ENCODE peak calls at places on chromosomes 16 and 17, in nine cellular contexts. M is stomach, A is transverse colon, K is prostate gland, W is esophagus muscularis mucosa, O is HCT116, B is breast epithelium, J is sigmoid colon, S is GM23338. X is an unnamed sample. For H3K4me1, the result is how much of the 10 kb centered on the place peaks cover.

GRCh38 chr16:74492976-74493375 is 71.7 kb upstream of the CLEC18B start:
- DNase-seq in S (no peak), J (no peak), M (no peak), W (no peak), A (no peak), K (no peak), O (no peak), B (no peak), X (no peak)

GRCh38 chr17:676965-677364 is 37.7 kb downstream of the VPS53 start:
- DNase-seq in O (no peak), S (no peak), M (no peak), K (no peak), A (no peak), W (no peak), B (no peak), J (no peak), X (no peak)

GRCh38 chr16:11303405-11304138 is 22.4 kb upstream of the PRM1 start:
- DNase-seq in B (peak), S (no peak), O (no peak), J (no peak), K (peak), W (no peak), M (peak), A (no peak), X (peak)

GRCh38 chr16:24568392-24568791 is 29.0 kb downstream of the RBBP6 start:
- DNase-seq in B (no peak), O (no peak), W (no peak), J (no peak), M (no peak), K (no peak), S (no peak), A (no peak), X (no peak)

GRCh38 chr17:18141210-18141803 is 32.8 kb downstream of the MYO15A start:
- DNase-seq in J (no peak), O (no peak), B (no peak), S (peak), K (peak), W (no peak), A (no peak), M (no peak), X (no peak)

GRCh38 chr17:48907713-48908046 is 527 bp upstream of the UBE2Z start:
- DNase-seq in B (no peak), K (no peak), M (no peak), S (peak), O (no peak), J (no peak), W (no peak), A (no peak), X (no peak)

GRCh38 chr16:67227567-67227921 is 614 bp downstream of the TMEM208 start:
- DNase-seq in K (no peak), A (no peak), S (no peak), M (no peak), J (no peak), W (no peak), B (no peak), O (no peak), X (no peak)

GRCh38 chr16:53537591-53537990 is 34.6 kb upstream of the AKTIP start:
- DNase-seq in K (no peak), A (no peak), J (no peak), B (no peak), S (no peak), O (no peak), W (no peak), M (no peak), X (no peak)

GRCh38 chr16:73483076-73483791 is 435.3 kb upstream of the ZFHX3 start:
- DNase-seq in S (peak), O (no peak), K (no peak), M (no peak), J (no peak), W (no peak), B (no peak), A (no peak), X (no peak)

GRCh38 chr17:31550389-31551056 is 159.0 kb downstream of the RAB11FIP4 start:
- DNase-seq in M (no peak), O (no peak), A (no peak), B (no peak), K (no peak), W (no peak), S (no peak), J (no peak), X (no peak)

GRCh38 chr17:17528696-17529652 is 32.8 kb upstream of the RASD1 start:
- DNase-seq in M (peak), A (no peak), W (no peak), K (no peak), O (no peak), B (no peak), S (no peak), J (no peak), X (peak)

GRCh38 chr17:31559647-31560501 is 168.4 kb downstream of the RAB11FIP4 start:
- DNase-seq in W (no peak), M (no peak), B (no peak), A (no peak), K (no peak), J (no peak), O (no peak), S (peak), X (no peak)

GRCh38 chr17:70130274-70130673 is 39.1 kb upstream of the KCNJ2 start:
- DNase-seq in B (no peak), J (no peak), S (no peak), O (no peak), W (no peak), M (no peak), A (no peak), K (no peak), X (no peak)

GRCh38 chr16:88686439-88687253 is at the start of gene SNAI3:
- DNase-seq in K (peak), S (peak), M (peak), W (no peak), A (peak), O (peak), B (peak), J (no peak), X (peak)

GRCh38 chr17:68033636-68034451 is 1.7 kb upstream of the KPNA2 start:
- DNase-seq in W (no peak), J (no peak), S (peak), M (no peak), O (peak), B (no peak), K (no peak), A (no peak), X (no peak)

DNA sequence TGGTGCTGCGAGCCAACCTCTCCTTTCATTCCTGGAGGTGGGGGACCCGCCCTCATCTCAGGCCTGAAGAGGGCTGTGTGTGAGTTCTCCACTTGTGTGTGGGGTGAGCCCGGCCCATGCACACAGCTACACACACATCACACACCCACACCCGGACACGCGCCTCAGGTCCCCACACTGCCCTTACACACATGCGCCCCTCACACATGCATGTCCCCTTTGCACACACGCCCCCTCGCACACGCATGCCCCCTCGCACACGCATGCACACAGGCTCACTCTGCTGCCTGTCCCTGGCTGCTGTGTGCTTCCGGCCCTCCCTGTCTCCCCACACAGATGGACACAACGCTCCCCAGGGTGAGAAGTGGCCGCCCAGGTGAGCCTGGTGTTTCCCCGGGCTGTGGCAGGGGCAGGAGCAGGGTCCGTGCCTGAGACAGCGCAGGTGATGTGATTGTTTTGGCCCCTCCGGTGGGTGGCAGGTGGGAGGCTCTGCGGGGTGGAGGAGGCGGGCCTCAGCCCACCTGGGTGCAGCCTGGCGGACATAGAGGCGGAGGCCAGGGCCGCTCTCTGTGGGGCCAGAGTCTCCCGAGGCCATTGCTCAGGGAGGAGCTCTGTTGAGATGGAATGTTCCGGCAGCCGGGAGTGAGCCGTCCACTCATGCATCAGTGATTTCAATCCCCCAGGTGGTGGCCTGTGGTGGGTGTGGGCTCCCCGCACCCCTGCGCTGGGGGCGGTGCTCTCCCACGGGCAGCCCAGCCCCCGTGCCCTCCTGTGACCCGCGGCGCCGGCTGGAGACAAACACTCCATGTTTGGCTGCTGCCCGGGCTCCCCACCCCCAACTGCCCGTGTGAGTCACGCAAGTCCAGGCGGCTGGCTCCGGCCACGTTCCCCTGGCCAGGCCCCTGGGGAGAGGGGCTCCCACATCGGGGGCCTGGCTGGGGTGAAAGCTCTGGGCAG is 29.1 kb downstream of the CACNA1H start:
- DNase-seq in O (no peak), S (no peak), K (no peak), A (peak), M (peak), W (no peak), B (no peak), J (peak), X (peak)
- H3K4me3 ChIP-seq in O (peak), S (no peak), K (no peak), A (no peak), M (peak), W (peak), B (no peak), J (peak), X (no peak)

DNA sequence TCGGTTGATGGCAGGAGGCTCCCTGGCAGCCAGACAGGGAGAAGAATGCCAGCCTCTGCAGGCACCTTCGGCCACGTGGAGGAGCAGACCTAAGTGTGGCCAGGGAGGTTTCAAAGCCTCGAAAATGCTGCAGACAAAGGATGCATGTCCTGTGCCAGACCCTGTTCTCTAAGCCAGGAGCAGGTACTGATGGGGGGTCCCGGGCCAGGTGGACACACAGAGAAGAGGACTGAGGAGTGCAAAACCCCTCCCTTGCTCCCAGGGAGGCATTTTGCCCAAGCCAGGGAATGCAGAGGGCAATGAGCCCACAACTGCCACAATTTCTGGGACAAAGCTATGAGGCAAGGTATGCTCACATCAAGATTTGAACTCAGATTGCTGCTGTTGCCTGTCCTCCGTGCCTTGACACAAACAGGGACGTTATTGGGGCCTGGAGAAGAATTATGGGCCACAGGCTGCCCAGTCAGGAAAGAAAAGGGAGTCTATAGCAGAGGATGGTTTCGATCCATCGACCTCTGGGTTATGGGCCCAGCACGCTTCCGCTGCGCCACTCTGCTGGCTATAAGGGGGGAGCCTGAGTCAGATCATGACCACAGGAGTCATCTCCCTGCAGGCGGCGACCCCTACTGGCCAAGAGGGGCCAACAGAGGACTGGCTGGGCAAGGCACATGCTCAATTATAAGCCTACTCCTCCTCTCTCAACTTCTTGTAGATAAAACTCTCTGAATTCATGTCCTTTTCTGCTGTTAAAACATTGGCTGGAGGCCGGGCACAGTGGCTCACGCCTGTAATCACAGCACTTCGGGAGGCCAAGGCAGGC is 25.1 kb upstream of the FOXK2 start:
- DNase-seq in K (peak), M (peak), J (peak), A (peak), S (peak), W (peak), B (peak), O (peak), X (peak)
- TF ChIP-seq POLR2AphosphoS5 in K (peak), M (peak), J (peak), A (no peak), S (no peak), W (peak), B (peak), O (peak), X (no peak)

GRCh38 chr16:873889-874288 is 73.4 kb upstream of the GNG13 start:
- DNase-seq in W (no peak), S (no peak), M (no peak), B (no peak), A (no peak), J (peak), K (no peak), O (no peak), X (no peak)
- H3K4me1 ChIP-seq in W (under half), S (under half), M (under half), B (under half), A (under half), J (under half), K (under half), O (under half), X (under half)

GRCh38 chr17:11642655-11643054 is 44.4 kb downstream of the DNAH9 start:
- DNase-seq in S (no peak), J (no peak), A (no peak), B (no peak), M (no peak), W (peak), O (no peak), K (no peak), X (no peak)

GRCh38 chr17:11641521-11642275 is 43.4 kb downstream of the DNAH9 start:
- DNase-seq in O (no peak), K (no peak), A (no peak), M (no peak), W (peak), S (no peak), J (no peak), B (no peak), X (no peak)

GRCh38 chr17:11644265-11645212 is 46.3 kb downstream of the DNAH9 start:
- DNase-seq in W (peak), K (peak), M (peak), B (peak), S (peak), O (peak), A (peak), J (peak), X (no peak)

GRCh38 chr17:11645426-11645825 is 47.2 kb downstream of the DNAH9 start:
- DNase-seq in K (no peak), B (no peak), A (no peak), O (no peak), S (no peak), J (no peak), M (no peak), W (peak), X (no peak)

GRCh38 chr17:11643851-11644250 is 45.6 kb downstream of the DNAH9 start:
- DNase-seq in W (no peak), J (no peak), A (no peak), M (no peak), B (no peak), K (no peak), S (no peak), O (no peak), X (no peak)
- H3K4me3 ChIP-seq in W (no peak), J (no peak), A (no peak), M (no peak), B (no peak), K (no peak), S (no peak), O (no peak), X (no peak)

DNA sequence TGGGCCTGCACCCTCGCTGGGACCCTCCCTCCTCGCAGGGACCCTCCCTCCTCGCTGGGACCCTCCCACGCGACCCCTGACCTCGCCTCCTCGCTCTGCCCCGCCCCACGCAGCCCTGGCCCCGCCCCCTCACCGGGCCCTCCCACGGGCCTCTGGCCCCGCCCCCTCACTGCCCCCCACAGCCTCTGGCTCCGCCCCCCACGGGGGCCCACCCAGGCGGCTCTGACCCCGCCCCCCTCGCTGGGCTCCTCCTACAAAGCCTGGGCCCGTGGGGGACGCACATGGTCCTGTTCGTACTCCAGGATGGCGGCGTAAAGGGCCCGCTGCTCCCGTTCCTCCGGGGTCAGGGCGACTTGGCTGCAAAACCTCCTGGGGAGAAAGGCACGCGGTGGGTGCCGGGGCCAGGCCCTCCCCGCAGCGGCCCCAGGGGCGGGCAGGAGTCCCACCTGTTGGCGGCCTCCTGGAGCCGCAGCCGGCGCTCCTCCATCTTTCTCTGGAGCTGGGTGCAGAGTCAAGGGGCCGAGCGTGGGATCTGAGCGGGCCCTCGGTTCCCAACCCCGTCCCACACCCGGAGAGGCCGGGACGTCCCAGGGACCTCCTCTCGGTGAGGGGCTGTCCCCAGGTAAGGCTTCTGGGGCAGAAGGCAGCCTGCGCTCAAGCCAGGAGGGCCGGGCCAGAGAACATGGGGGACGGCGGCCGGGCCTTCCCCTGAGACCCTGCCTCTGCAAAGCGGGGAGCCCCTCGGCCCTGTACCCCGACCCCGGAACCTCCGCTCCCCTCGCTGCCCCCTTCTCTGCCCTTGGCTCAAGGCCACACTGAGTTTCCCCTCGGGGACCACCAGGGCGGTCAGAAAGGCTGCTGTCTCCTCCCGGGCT is 8.9 kb downstream of the VPS9D1 start:
- DNase-seq in W (no peak), K (peak), A (peak), O (peak), B (no peak), M (peak), J (no peak), S (peak), X (peak)
- TF ChIP-seq POLR2AphosphoS5 in W (no peak), K (no peak), A (no peak), O (peak), B (no peak), M (no peak), J (no peak), S (peak), X (no peak)

DNA sequence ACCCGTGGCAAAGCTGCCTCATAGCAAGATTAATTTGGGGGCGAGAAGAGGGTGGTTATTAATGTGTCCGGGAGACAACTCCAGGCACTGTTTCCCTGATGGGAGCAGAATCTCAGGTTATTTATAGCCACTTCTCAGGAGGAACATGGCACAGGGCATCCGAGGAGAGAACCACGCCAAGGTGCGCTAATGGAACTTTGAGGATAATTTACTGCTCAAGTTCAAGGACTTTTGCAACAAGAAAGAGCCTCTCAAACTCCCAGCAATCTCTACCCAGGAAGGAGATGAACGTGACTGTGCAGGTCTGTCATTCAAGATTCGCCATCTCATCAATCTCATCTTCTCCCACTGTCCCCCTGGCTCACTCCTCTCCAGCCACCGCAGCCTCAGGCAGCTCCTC is 362.5 kb upstream of the ERCC4 start:
- DNase-seq in A (no peak), J (no peak), O (no peak), W (peak), B (no peak), K (no peak), M (no peak), S (no peak), X (no peak)
- H3K4me1 ChIP-seq in A (under half), J (under half), O (under half), W (under half), B (under half), K (under half), M (under half), S (under half), X (under half)

GRCh38 chr16:81609323-81609892 is 164.8 kb downstream of the CMIP start:
- DNase-seq in J (no peak), A (no peak), B (no peak), S (no peak), W (no peak), M (no peak), K (no peak), O (no peak), X (no peak)
- H3K4me3 ChIP-seq in J (no peak), A (no peak), B (no peak), S (no peak), W (no peak), M (no peak), K (no peak), O (no peak), X (no peak)

GRCh38 chr16:27452569-27453475 is 50.8 kb downstream of the IL21R start:
- DNase-seq in S (no peak), O (no peak), A (no peak), B (no peak), K (no peak), J (no peak), M (no peak), W (no peak), X (no peak)
- TF ChIP-seq POLR2AphosphoS5 in S (no peak), O (no peak), A (no peak), B (no peak), K (no peak), J (no peak), M (no peak), W (no peak), X (no peak)

DNA sequence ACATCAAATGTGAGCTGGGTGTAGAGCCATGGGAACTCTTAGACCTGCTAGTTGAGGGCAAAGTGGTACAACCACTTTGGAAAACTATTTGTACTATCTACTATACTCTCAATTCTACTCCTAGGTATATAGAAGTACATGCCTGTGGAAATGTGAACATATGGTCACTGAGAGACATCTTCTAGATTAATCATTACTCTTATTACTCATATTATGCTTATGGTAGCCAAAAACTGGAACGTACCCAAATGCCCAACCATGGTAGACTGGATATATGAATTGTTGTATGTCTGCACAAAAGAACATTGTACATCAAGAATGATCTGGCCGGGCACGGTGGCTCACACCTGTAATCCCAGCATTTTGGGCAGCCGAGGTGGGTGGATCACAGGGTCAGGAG is 2.7 kb downstream of the WDR45B start:
- DNase-seq in J (no peak), S (no peak), B (no peak), K (no peak), W (no peak), O (no peak), M (no peak), A (no peak), X (no peak)
- H3K4me1 ChIP-seq in J (under half), S (under half), B (under half), K (under half), W (under half), O (under half), M (half or more), A (under half), X (under half)

GRCh38 chr16:30096862-30097563 is 1.0 kb upstream of the YPEL3 start:
- DNase-seq in O (no peak), K (no peak), B (no peak), J (no peak), W (no peak), M (no peak), A (no peak), S (no peak), X (no peak)
- H3K4me3 ChIP-seq in O (no peak), K (no peak), B (peak), J (peak), W (peak), M (peak), A (peak), S (peak), X (peak)